ENCODE peak calls at places on chromosomes 12 and 14, in five cellular contexts. M is foreskin keratinocyte, H is PC-3, R is T follicular helper cell, T is neuronal stem cell. S is an unnamed sample.

GRCh38 chr12:11877869-11878780 is 192.6 kb upstream of the BCL2L14 start:
- DNase-seq in T (no peak), H (peak), R (no peak), M (peak), S (peak)

GRCh38 chr12:47886471-47887240 is 18.1 kb downstream of the VDR start:
- DNase-seq in H (no peak), M (no peak), R (no peak), T (no peak), S (no peak)

GRCh38 chr14:103427485-103428443 is 42.5 kb downstream of the MARK3 start:
- DNase-seq in M (peak), H (peak), T (no peak), R (no peak), S (no peak)

GRCh38 chr14:104356738-104357688 is 218.6 kb downstream of the KIF26A start:
- DNase-seq in H (no peak), M (no peak), T (no peak), R (no peak), S (peak)

GRCh38 chr12:71726548-71726947 is 28.1 kb upstream of the RAB21 start:
- DNase-seq in R (no peak), T (no peak), M (no peak), H (no peak), S (no peak)

GRCh38 chr12:19230896-19231295 is 101.4 kb downstream of the PLEKHA5 start:
- DNase-seq in H (no peak), M (no peak), T (no peak), R (no peak), S (no peak)

GRCh38 chr12:2893007-2893406 is 2.3 kb downstream of the TULP3 start:
- DNase-seq in R (no peak), H (peak), T (no peak), M (peak), S (no peak)

GRCh38 chr14:65357091-65357490 is 55.4 kb upstream of the FUT8 start:
- DNase-seq in R (no peak), H (peak), T (no peak), M (peak), S (no peak)

GRCh38 chr14:38208825-38209562 is 1.3 kb downstream of the SSTR1 start:
- DNase-seq in T (peak), M (no peak), H (no peak), R (no peak), S (peak)

GRCh38 chr12:1083888-1084262 is 92.9 kb downstream of the ERC1 start:
- DNase-seq in H (peak), M (no peak), T (no peak), R (no peak), S (no peak)

S was measured in posterior cingulate gyrus.